ENCODE peak calls at places on chromosomes 16 and 17, in eight cellular contexts. X is left ventricle myocardium inferior, I is uterus, L is transverse colon, N is endodermal cell, P is tibial nerve, S is PC-3, O is body of pancreas. W is an unnamed sample.

GRCh38 chr16:66668777-66669444 is 27.6 kb downstream of the CMTM4 start:
- DNase-seq in P (no peak), O (no peak), X (no peak), S (no peak), N (no peak), I (no peak), L (no peak), W (no peak)

GRCh38 chr17:82981141-82981540 is 98.3 kb upstream of the METRNL start:
- DNase-seq in L (no peak), X (no peak), N (no peak), I (no peak), O (no peak), P (no peak), S (no peak), W (no peak)

GRCh38 chr16:3938843-3939624 is 58.5 kb upstream of the CREBBP start:
- DNase-seq in P (no peak), L (peak; percentile 30), O (peak; percentile 51), N (peak; percentile 95), I (peak; percentile 45), S (peak; percentile 39), X (peak; percentile 43), W (no peak)

GRCh38 chr16:86939609-86940008 is 361.3 kb downstream of the FOXL1 start:
- DNase-seq in X (no peak), N (no peak), L (no peak), I (no peak), O (no peak), S (no peak), P (no peak), W (no peak)

GRCh38 chr17:35801583-35802224 is 6.3 kb upstream of the MMP28 start:
- DNase-seq in X (peak; percentile 82), S (no peak), P (peak; percentile 61), L (peak; percentile 81), O (peak; percentile 47), N (no peak), I (peak; percentile 88), W (peak; percentile 82)

GRCh38 chr16:5502467-5502869 is 404.9 kb upstream of the EEF2KMT start:
- DNase-seq in S (no peak), O (no peak), I (no peak), X (no peak), N (peak; percentile 89), L (peak; percentile 10), P (no peak), W (no peak)

GRCh38 chr16:49542391-49542891 is 168.8 kb downstream of the C16orf78 start:
- DNase-seq in P (no peak), S (no peak), I (no peak), X (no peak), N (no peak), O (no peak), L (no peak), W (no peak)

GRCh38 chr16:79601978-79602609 is 1.6 kb upstream of the MAF start:
- DNase-seq in I (peak; percentile 85), L (peak; percentile 87), O (peak; percentile 80), P (peak; percentile 91), X (peak; percentile 76), N (peak; percentile 92), S (peak; percentile 55), W (peak; percentile 79)

GRCh38 chr17:29570521-29570920 is 2.0 kb downstream of the TP53I13 start:
- DNase-seq in P (no peak), L (peak; percentile 49), S (no peak), I (no peak), N (peak; percentile 32), O (no peak), X (no peak), W (no peak)

GRCh38 chr17:68910256-68910705 is 44.9 kb downstream of the ABCA8 start:
- DNase-seq in L (no peak), X (peak; percentile 27), P (peak; percentile 8), I (peak; percentile 27), S (no peak), O (peak; percentile 4), N (peak; percentile 62), W (no peak)

GRCh38 chr17:17645961-17646360 is 35.3 kb upstream of the RAI1 start:
- DNase-seq in N (no peak), L (no peak), O (no peak), S (no peak), I (no peak), P (no peak), X (no peak), W (no peak)

GRCh38 chr16:65679785-65680184 is 557.9 kb upstream of the CDH11 start:
- DNase-seq in I (no peak), P (no peak), N (no peak), X (no peak), L (no peak), S (no peak), O (no peak), W (no peak)

GRCh38 chr16:28182183-28182582 is 29.6 kb downstream of the XPO6 start:
- DNase-seq in I (no peak), X (no peak), O (no peak), N (no peak), L (no peak), P (no peak), S (no peak), W (no peak)

GRCh38 chr17:80906364-80907259 is 85.0 kb upstream of the CHMP6 start:
- DNase-seq in P (no peak), O (no peak), X (no peak), L (no peak), I (no peak), S (no peak), N (no peak), W (no peak)

GRCh38 chr17:74527756-74528155 is 3.5 kb downstream of the CD300LB start:
- DNase-seq in L (no peak), X (no peak), I (no peak), O (no peak), S (no peak), P (no peak), N (no peak), W (no peak)

GRCh38 chr16:80628254-80628653 is 87.5 kb downstream of the DYNLRB2 start:
- DNase-seq in O (no peak), I (no peak), N (no peak), X (no peak), L (no peak), P (no peak), S (no peak), W (no peak)

GRCh38 chr16:81626181-81626674 is 152.9 kb upstream of the PLCG2 start:
- DNase-seq in O (no peak), S (peak; percentile 25), X (no peak), N (no peak), P (no peak), L (no peak), I (no peak), W (no peak)

GRCh38 chr17:50831430-50832064 is 3.8 kb upstream of the WFIKKN2 start:
- DNase-seq in O (no peak), S (no peak), I (no peak), L (no peak), N (peak; percentile 80), P (no peak), X (no peak), W (no peak)

GRCh38 chr16:78761427-78761826 is 662.0 kb downstream of the WWOX start:
- DNase-seq in N (no peak), S (no peak), I (no peak), X (no peak), P (no peak), O (no peak), L (no peak), W (no peak)

GRCh38 chr17:7587420-7587786 is 2.5 kb downstream of the SOX15 start:
- DNase-seq in X (no peak), P (no peak), L (no peak), O (no peak), I (no peak), N (no peak), S (peak; percentile 16), W (no peak)
- TF ChIP-seq CTCF in X (no peak), P (no peak), L (no peak), O (no peak), I (no peak), N (no peak), S (no peak), W (no peak)

DNA sequence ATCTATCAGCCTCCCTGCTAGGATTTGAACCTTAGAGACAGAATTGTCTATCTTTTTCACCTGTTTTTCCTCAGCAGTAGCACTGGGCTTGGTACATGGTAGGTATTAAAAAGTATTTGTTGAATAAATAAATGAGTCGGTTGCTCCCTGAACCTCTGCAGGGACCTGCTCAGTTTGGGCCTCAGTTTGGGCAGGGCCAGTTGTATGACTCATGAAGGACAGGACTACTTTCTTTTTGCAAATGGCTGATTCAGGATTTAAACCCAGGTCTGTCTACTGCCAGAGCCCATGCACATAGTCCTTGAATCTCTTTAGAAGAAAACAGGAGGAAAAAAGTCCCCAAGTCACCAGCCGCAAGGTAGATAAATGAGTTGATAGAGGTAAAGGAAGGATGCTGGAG is 3.1 kb downstream of the MMP2 start:
- DNase-seq in N (no peak), P (no peak), O (no peak), L (no peak), S (peak; percentile 4), I (no peak), X (no peak), W (no peak)
- H3K4me3 ChIP-seq in N (no peak overlapping the region), P (no peak overlapping the region), O (no peak overlapping the region), L (no peak overlapping the region), S (no peak overlapping the region), I (no peak overlapping the region), X (peak overlapping the region; percentile 71), W (no peak overlapping the region)

GRCh38 chr16:11460820-11461594 is 115.7 kb downstream of the RMI2 start:
- DNase-seq in O (no peak), L (no peak), N (no peak), P (no peak), X (no peak), S (no peak), I (no peak), W (no peak)
- TF ChIP-seq CTCF in O (no peak), L (no peak), N (no peak), P (no peak), X (no peak), S (no peak), I (no peak), W (no peak)

GRCh38 chr16:88926374-88926990 is 50.5 kb downstream of the CBFA2T3 start:
- DNase-seq in N (peak; percentile 80), S (peak; percentile 21), L (no peak), I (no peak), P (no peak), X (no peak), O (no peak), W (no peak)

GRCh38 chr16:88927010-88927409 is 50.0 kb downstream of the CBFA2T3 start:
- DNase-seq in P (no peak), X (no peak), O (peak; percentile 67), I (no peak), N (no peak), L (peak; percentile 36), S (peak; percentile 47), W (no peak)

GRCh38 chr16:88923926-88924833 is 52.8 kb downstream of the CBFA2T3 start:
- DNase-seq in I (no peak), S (no peak), P (no peak), L (no peak), O (peak; percentile 96), X (no peak), N (peak; percentile 79), W (no peak)

GRCh38 chr16:88924834-88925539 is 52.0 kb downstream of the CBFA2T3 start:
- DNase-seq in X (no peak), O (peak; percentile 79), I (peak; percentile 45), S (peak; percentile 80), N (peak; percentile 87), P (no peak), L (no peak), W (no peak)

DNA sequence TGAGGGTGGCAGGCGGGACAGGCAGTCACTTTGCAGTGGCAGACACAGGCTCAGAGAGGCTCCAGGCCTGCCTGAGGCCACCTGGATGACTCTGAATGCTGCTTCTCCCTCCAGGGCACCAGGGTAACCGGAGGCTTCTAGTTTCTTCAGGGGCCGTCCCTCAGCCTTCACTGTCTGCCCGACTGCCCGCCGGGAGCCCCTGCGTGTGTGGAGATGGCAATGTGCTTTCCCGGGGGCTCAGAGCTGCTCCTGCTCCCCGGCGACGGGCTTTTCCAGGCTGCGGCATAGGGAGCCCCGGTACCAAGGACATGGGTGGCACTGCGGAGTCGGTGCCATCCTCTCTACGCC is 51.5 kb downstream of the CBFA2T3 start:
- DNase-seq in X (no peak), P (no peak), O (no peak), L (no peak), N (no peak), S (no peak), I (no peak), W (no peak)
- H3K4me3 ChIP-seq in X (no peak overlapping the region), P (no peak overlapping the region), O (no peak overlapping the region), L (no peak overlapping the region), N (no peak overlapping the region), S (no peak overlapping the region), I (no peak overlapping the region), W (no peak overlapping the region)

W was measured in prostate gland.